ENCODE peak calls at places on chromosomes 6 and 20, in seven cellular contexts. One of them, this sample, is unnamed.
A peak's percentile ranks its signal among the peaks of the same experiment; 100 is the strongest.

GRCh38 chr6:160042788-160043301 is 74.0 kb downstream of the IGF2R start:
- DNase-seq in K562: no peak
- DNase-seq in GM12878: no peak
- DNase-seq in HCT116: no peak
- DNase-seq in endothelial cell of umbilical vein: no peak
- DNase-seq in SK-N-SH: no peak
- DNase-seq in H1: no peak
- DNase-seq in this sample: peak; percentile 86

GRCh38 chr6:45617441-45617840 is 239.7 kb upstream of the SUPT3H start:
- DNase-seq in K562: no peak
- DNase-seq in GM12878: no peak
- DNase-seq in HCT116: no peak
- DNase-seq in endothelial cell of umbilical vein: peak; percentile 6
- DNase-seq in SK-N-SH: no peak
- DNase-seq in H1: peak; percentile 31
- DNase-seq in this sample: no peak

GRCh38 chr20:37669773-37670236 is 24.0 kb upstream of the CTNNBL1 start:
- DNase-seq in K562: no peak
- DNase-seq in GM12878: no peak
- DNase-seq in HCT116: no peak
- DNase-seq in endothelial cell of umbilical vein: no peak
- DNase-seq in SK-N-SH: no peak
- DNase-seq in H1: no peak
- DNase-seq in this sample: no peak

GRCh38 chr6:145623231-145623630 is 112.1 kb downstream of the EPM2A start:
- DNase-seq in K562: no peak
- DNase-seq in GM12878: no peak
- DNase-seq in HCT116: no peak
- DNase-seq in endothelial cell of umbilical vein: no peak
- DNase-seq in SK-N-SH: no peak
- DNase-seq in H1: no peak
- DNase-seq in this sample: no peak

GRCh38 chr6:71124340-71124739 is 164.3 kb upstream of the OGFRL1 start:
- DNase-seq in K562: no peak
- DNase-seq in GM12878: no peak
- DNase-seq in HCT116: no peak
- DNase-seq in endothelial cell of umbilical vein: no peak
- DNase-seq in SK-N-SH: no peak
- DNase-seq in H1: no peak
- DNase-seq in this sample: no peak

GRCh38 chr6:53797304-53797703 is 2.5 kb downstream of the LRRC1 start:
- DNase-seq in K562: no peak
- DNase-seq in GM12878: no peak
- DNase-seq in HCT116: no peak
- DNase-seq in endothelial cell of umbilical vein: no peak
- DNase-seq in SK-N-SH: no peak
- DNase-seq in H1: no peak
- DNase-seq in this sample: no peak

GRCh38 chr20:14915356-14915755 is 577.9 kb upstream of the FLRT3 start:
- DNase-seq in K562: no peak
- DNase-seq in GM12878: no peak
- DNase-seq in HCT116: no peak
- DNase-seq in endothelial cell of umbilical vein: no peak
- DNase-seq in SK-N-SH: peak; percentile 61
- DNase-seq in H1: no peak
- DNase-seq in this sample: no peak

GRCh38 chr6:53605543-53606235 is 59.9 kb downstream of the KLHL31 start:
- DNase-seq in K562: no peak
- DNase-seq in GM12878: no peak
- DNase-seq in HCT116: no peak
- DNase-seq in endothelial cell of umbilical vein: no peak
- DNase-seq in SK-N-SH: no peak
- DNase-seq in H1: no peak
- DNase-seq in this sample: no peak

GRCh38 chr20:905999-906520 is 10.1 kb downstream of the ANGPT4 start:
- DNase-seq in K562: no peak
- DNase-seq in GM12878: no peak
- DNase-seq in HCT116: no peak
- DNase-seq in endothelial cell of umbilical vein: no peak
- DNase-seq in SK-N-SH: no peak
- DNase-seq in H1: no peak
- DNase-seq in this sample: no peak

GRCh38 chr6:12037803-12038202 is 25.7 kb downstream of the HIVEP1 start:
- DNase-seq in K562: no peak
- DNase-seq in GM12878: no peak
- DNase-seq in HCT116: no peak
- DNase-seq in endothelial cell of umbilical vein: no peak
- DNase-seq in SK-N-SH: no peak
- DNase-seq in H1: no peak
- DNase-seq in this sample: no peak

GRCh38 chr6:117817499-117817898 is 89.6 kb upstream of the SLC35F1 start:
- DNase-seq in K562: no peak
- DNase-seq in GM12878: no peak
- DNase-seq in HCT116: no peak
- DNase-seq in endothelial cell of umbilical vein: no peak
- DNase-seq in SK-N-SH: no peak
- DNase-seq in H1: no peak
- DNase-seq in this sample: no peak

GRCh38 chr20:17822039-17822438 is 122.3 kb downstream of the BANF2 start:
- DNase-seq in K562: no peak
- DNase-seq in GM12878: no peak
- DNase-seq in HCT116: no peak
- DNase-seq in endothelial cell of umbilical vein: no peak
- DNase-seq in SK-N-SH: no peak
- DNase-seq in H1: no peak
- DNase-seq in this sample: peak; percentile 87

GRCh38 chr6:43939281-43940070 is 169.5 kb downstream of the VEGFA start:
- DNase-seq in K562: no peak
- DNase-seq in GM12878: no peak
- DNase-seq in HCT116: no peak
- DNase-seq in endothelial cell of umbilical vein: no peak
- DNase-seq in SK-N-SH: peak; percentile 65
- DNase-seq in H1: no peak
- DNase-seq in this sample: no peak

GRCh38 chr6:123418101-123418500 is 218.6 kb downstream of the TRDN start:
- DNase-seq in K562: no peak
- DNase-seq in GM12878: no peak
- DNase-seq in HCT116: no peak
- DNase-seq in endothelial cell of umbilical vein: no peak
- DNase-seq in SK-N-SH: no peak
- DNase-seq in H1: no peak
- DNase-seq in this sample: no peak

GRCh38 chr6:21046276-21046675 is 512.0 kb downstream of the CDKAL1 start:
- DNase-seq in K562: no peak
- DNase-seq in GM12878: no peak
- DNase-seq in HCT116: no peak
- DNase-seq in endothelial cell of umbilical vein: no peak
- DNase-seq in SK-N-SH: no peak
- DNase-seq in H1: no peak
- DNase-seq in this sample: peak; percentile 25

GRCh38 chr20:4721719-4722118 is at the start of gene PRND:
- DNase-seq in K562: no peak
- DNase-seq in GM12878: no peak
- DNase-seq in HCT116: no peak
- DNase-seq in endothelial cell of umbilical vein: no peak
- DNase-seq in SK-N-SH: no peak
- DNase-seq in H1: no peak
- DNase-seq in this sample: no peak
- H3K4me3 ChIP-seq in K562: no peak within 1 kb of the TSS
- H3K4me3 ChIP-seq in GM12878: no peak within 1 kb of the TSS
- H3K4me3 ChIP-seq in HCT116: no peak within 1 kb of the TSS
- H3K4me3 ChIP-seq in endothelial cell of umbilical vein: no peak within 1 kb of the TSS
- H3K4me3 ChIP-seq in SK-N-SH: no peak within 1 kb of the TSS
- H3K4me3 ChIP-seq in H1: no peak within 1 kb of the TSS
- H3K4me3 ChIP-seq in this sample: no peak within 1 kb of the TSS

GRCh38 chr6:34350937-34351217 is 41.6 kb downstream of the NUDT3 start:
- DNase-seq in K562: no peak
- DNase-seq in GM12878: no peak
- DNase-seq in HCT116: no peak
- DNase-seq in endothelial cell of umbilical vein: no peak
- DNase-seq in SK-N-SH: no peak
- DNase-seq in H1: no peak
- DNase-seq in this sample: no peak

GRCh38 chr6:34352305-34352937 is 40.0 kb downstream of the NUDT3 start:
- DNase-seq in K562: no peak
- DNase-seq in GM12878: no peak
- DNase-seq in HCT116: no peak
- DNase-seq in endothelial cell of umbilical vein: no peak
- DNase-seq in SK-N-SH: no peak
- DNase-seq in H1: no peak
- DNase-seq in this sample: no peak

GRCh38 chr6:34347303-34347702 is 45.2 kb downstream of the NUDT3 start:
- DNase-seq in K562: no peak
- DNase-seq in GM12878: no peak
- DNase-seq in HCT116: no peak
- DNase-seq in endothelial cell of umbilical vein: no peak
- DNase-seq in SK-N-SH: no peak
- DNase-seq in H1: no peak
- DNase-seq in this sample: no peak

GRCh38 chr6:34349226-34349625 is 43.2 kb downstream of the NUDT3 start:
- DNase-seq in K562: no peak
- DNase-seq in GM12878: no peak
- DNase-seq in HCT116: no peak
- DNase-seq in endothelial cell of umbilical vein: no peak
- DNase-seq in SK-N-SH: no peak
- DNase-seq in H1: no peak
- DNase-seq in this sample: no peak

GRCh38 chr6:34350100-34350936 is 42.2 kb downstream of the NUDT3 start:
- DNase-seq in K562: no peak
- DNase-seq in GM12878: no peak
- DNase-seq in HCT116: no peak
- DNase-seq in endothelial cell of umbilical vein: no peak
- DNase-seq in SK-N-SH: peak; percentile 65
- DNase-seq in H1: no peak
- DNase-seq in this sample: no peak
- TF ChIP-seq MAX in K562: no peak
- TF ChIP-seq MAX in GM12878: no peak
- TF ChIP-seq MAX in HCT116: no peak
- TF ChIP-seq MAX in endothelial cell of umbilical vein: no peak
- TF ChIP-seq MAX in SK-N-SH: no peak
- TF ChIP-seq MAX in H1: no peak
- TF ChIP-seq MAX in this sample: no peak

GRCh38 chr6:33609444-33610034 is 11.6 kb upstream of the ITPR3 start:
- DNase-seq in K562: no peak
- DNase-seq in GM12878: no peak
- DNase-seq in HCT116: no peak
- DNase-seq in endothelial cell of umbilical vein: no peak
- DNase-seq in SK-N-SH: no peak
- DNase-seq in H1: no peak
- DNase-seq in this sample: no peak

GRCh38 chr6:33610057-33610456 is 11.1 kb upstream of the ITPR3 start:
- DNase-seq in K562: no peak
- DNase-seq in GM12878: no peak
- DNase-seq in HCT116: no peak
- DNase-seq in endothelial cell of umbilical vein: no peak
- DNase-seq in SK-N-SH: no peak
- DNase-seq in H1: no peak
- DNase-seq in this sample: no peak

GRCh38 chr6:33613146-33613793 is 7.9 kb upstream of the ITPR3 start:
- DNase-seq in K562: no peak
- DNase-seq in GM12878: no peak
- DNase-seq in HCT116: no peak
- DNase-seq in endothelial cell of umbilical vein: no peak
- DNase-seq in SK-N-SH: no peak
- DNase-seq in H1: no peak
- DNase-seq in this sample: peak; percentile 97

GRCh38 chr6:33609019-33609418 is 12.1 kb upstream of the ITPR3 start:
- DNase-seq in K562: no peak
- DNase-seq in GM12878: no peak
- DNase-seq in HCT116: no peak
- DNase-seq in endothelial cell of umbilical vein: no peak
- DNase-seq in SK-N-SH: no peak
- DNase-seq in H1: no peak
- DNase-seq in this sample: no peak

DNA sequence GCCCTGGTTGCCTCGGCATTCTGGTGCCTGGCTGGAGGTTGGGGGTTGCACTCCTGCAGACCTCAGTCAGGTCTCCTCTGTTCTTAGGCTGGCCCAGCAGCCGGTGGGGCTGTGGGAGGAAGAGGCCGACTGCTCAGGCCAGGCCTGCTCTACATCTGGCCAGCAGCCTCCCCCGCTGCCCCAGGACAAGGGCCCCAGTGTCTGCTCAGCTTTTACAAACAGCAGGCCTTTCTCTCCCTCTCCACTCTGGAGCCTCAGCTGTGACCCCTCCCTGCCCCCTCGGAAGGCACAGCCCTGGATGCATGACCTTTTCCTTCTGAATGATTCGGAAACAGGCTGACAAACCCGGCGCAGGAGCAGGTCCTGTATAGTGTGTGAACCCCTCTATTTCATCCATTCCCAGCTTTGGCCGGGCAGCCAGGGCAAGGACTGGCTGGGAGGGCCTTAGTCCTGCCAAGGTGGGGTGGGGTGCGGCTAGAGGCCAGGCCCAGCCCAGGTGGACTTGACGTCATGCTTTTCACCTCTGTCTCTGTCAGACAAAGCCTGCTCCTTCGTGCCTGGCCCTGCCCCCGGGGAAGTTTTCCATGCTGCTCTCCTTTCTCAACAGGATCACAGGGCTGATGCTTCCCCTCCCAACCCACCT is 10.2 kb upstream of the ITPR3 start:
- DNase-seq in K562: no peak
- DNase-seq in GM12878: no peak
- DNase-seq in HCT116: no peak
- DNase-seq in endothelial cell of umbilical vein: no peak
- DNase-seq in SK-N-SH: peak; percentile 86
- DNase-seq in H1: peak; percentile 64
- DNase-seq in this sample: peak; percentile 76
- H2AFZ ChIP-seq in K562: no peak overlapping the region
- H2AFZ ChIP-seq in GM12878: no peak overlapping the region
- H2AFZ ChIP-seq in HCT116: no peak overlapping the region
- H2AFZ ChIP-seq in endothelial cell of umbilical vein: no peak overlapping the region
- H2AFZ ChIP-seq in SK-N-SH: no peak overlapping the region
- H2AFZ ChIP-seq in H1: peak overlapping the region; percentile 25
- H2AFZ ChIP-seq in this sample: no peak overlapping the region

GRCh38 chr6:149988550-149989336 is 25.0 kb downstream of the ULBP1 start:
- DNase-seq in K562: no peak
- DNase-seq in GM12878: no peak
- DNase-seq in HCT116: no peak
- DNase-seq in endothelial cell of umbilical vein: no peak
- DNase-seq in SK-N-SH: no peak
- DNase-seq in H1: peak; percentile 76
- DNase-seq in this sample: no peak

GRCh38 chr6:149995235-149995750 is 30.0 kb downstream of the RAET1L start:
- DNase-seq in K562: no peak
- DNase-seq in GM12878: no peak
- DNase-seq in HCT116: no peak
- DNase-seq in endothelial cell of umbilical vein: no peak
- DNase-seq in SK-N-SH: no peak
- DNase-seq in H1: peak; percentile 31
- DNase-seq in this sample: no peak

GRCh38 chr6:149990109-149990671 is 26.4 kb downstream of the ULBP1 start:
- DNase-seq in K562: no peak
- DNase-seq in GM12878: no peak
- DNase-seq in HCT116: no peak
- DNase-seq in endothelial cell of umbilical vein: no peak
- DNase-seq in SK-N-SH: no peak
- DNase-seq in H1: peak; percentile 59
- DNase-seq in this sample: no peak

GRCh38 chr6:149990672-149991402 is 27.1 kb downstream of the ULBP1 start:
- DNase-seq in K562: no peak
- DNase-seq in GM12878: no peak
- DNase-seq in HCT116: no peak
- DNase-seq in endothelial cell of umbilical vein: no peak
- DNase-seq in SK-N-SH: peak; percentile 39
- DNase-seq in H1: peak; percentile 70
- DNase-seq in this sample: no peak

GRCh38 chr6:149991838-149992237 is 28.1 kb downstream of the ULBP1 start:
- DNase-seq in K562: no peak
- DNase-seq in GM12878: no peak
- DNase-seq in HCT116: no peak
- DNase-seq in endothelial cell of umbilical vein: no peak
- DNase-seq in SK-N-SH: no peak
- DNase-seq in H1: no peak
- DNase-seq in this sample: no peak
- H3K4me3 ChIP-seq in K562: no peak overlapping the region
- H3K4me3 ChIP-seq in GM12878: no peak overlapping the region
- H3K4me3 ChIP-seq in HCT116: no peak overlapping the region
- H3K4me3 ChIP-seq in endothelial cell of umbilical vein: no peak overlapping the region
- H3K4me3 ChIP-seq in SK-N-SH: no peak overlapping the region
- H3K4me3 ChIP-seq in H1: no peak overlapping the region
- H3K4me3 ChIP-seq in this sample: no peak overlapping the region

This sample was measured in HepG2.